ENCODE peak calls at places on chromosome 17, in six cellular contexts. Z is effector memory CD8-positive, alpha-beta T cell; J is Calu3; S is B cell; I is IMR-90; L is GDM1. F is an unnamed sample.

GRCh38 chr17:1275962-1276736 is 3.3 kb upstream of the TRARG1 start:
- DNase-seq in L (no peak), S (peak), J (peak), Z (peak), I (peak), F (peak)

GRCh38 chr17:74424658-74425057 is 7.2 kb upstream of the GPRC5C start:
- DNase-seq in L (no peak), Z (no peak), I (no peak), S (no peak), J (no peak), F (no peak)

GRCh38 chr17:45150911-45151809 is 2.9 kb downstream of the HEXIM1 start:
- DNase-seq in I (no peak), S (peak), J (no peak), L (peak), Z (no peak), F (no peak)

GRCh38 chr17:3556239-3556904 is 1.2 kb downstream of the TRPV3 start:
- DNase-seq in I (no peak), S (no peak), J (no peak), Z (no peak), L (no peak), F (no peak)

GRCh38 chr17:55271223-55271571 is 6.4 kb downstream of the HLF start:
- DNase-seq in Z (no peak), L (no peak), J (no peak), I (no peak), S (no peak), F (no peak)

GRCh38 chr17:3415610-3416009 is 4.4 kb downstream of the OR3A3 start:
- DNase-seq in L (no peak), I (no peak), Z (no peak), S (no peak), J (no peak), F (no peak)

GRCh38 chr17:1783834-1784611 is 22.2 kb downstream of the SERPINF1 start:
- DNase-seq in L (no peak), I (peak), Z (no peak), J (no peak), S (peak), F (peak)

GRCh38 chr17:44376124-44376523 is 12.5 kb upstream of the FAM171A2 start:
- DNase-seq in Z (no peak), L (no peak), I (peak), S (no peak), J (peak), F (peak)

GRCh38 chr17:65278050-65278819 is 141.1 kb downstream of the RGS9 start:
- DNase-seq in Z (no peak), J (peak), I (peak), L (peak), S (no peak), F (peak)

GRCh38 chr17:70808596-70808995 is 639.3 kb downstream of the KCNJ2 start:
- DNase-seq in I (no peak), S (no peak), L (no peak), J (peak), Z (no peak), F (peak)

GRCh38 chr17:72244494-72244893 is 123.7 kb downstream of the SOX9 start:
- DNase-seq in I (peak), J (no peak), Z (no peak), S (no peak), L (no peak), F (no peak)

GRCh38 chr17:75546181-75546580 is 20.7 kb downstream of the LLGL2 start:
- DNase-seq in Z (no peak), J (no peak), S (no peak), L (no peak), I (no peak), F (no peak)

GRCh38 chr17:3803308-3803640 is 2.3 kb upstream of the ITGAE start:
- DNase-seq in I (no peak), J (no peak), S (no peak), L (no peak), Z (no peak), F (no peak)

GRCh38 chr17:78933025-78933958 is 8.1 kb upstream of the TIMP2 start:
- DNase-seq in I (peak), L (peak), Z (peak), J (peak), S (no peak), F (peak)

GRCh38 chr17:6457688-6458190 is 13.5 kb downstream of the PIMREG start:
- DNase-seq in I (no peak), L (no peak), S (no peak), Z (no peak), J (peak), F (no peak)

GRCh38 chr17:71628306-71628705 is 492.5 kb upstream of the SOX9 start:
- DNase-seq in L (no peak), J (no peak), S (no peak), I (no peak), Z (no peak), F (no peak)

GRCh38 chr17:56009795-56010715 is 143.2 kb upstream of the ANKFN1 start:
- DNase-seq in L (no peak), I (peak), J (no peak), Z (no peak), S (no peak), F (no peak)

GRCh38 chr17:19867654-19868395 is at the start of gene ULK2:
- DNase-seq in I (peak), J (peak), Z (peak), S (no peak), L (no peak), F (peak)

GRCh38 chr17:4469552-4469951 is 29.1 kb upstream of the SPNS2 start:
- DNase-seq in Z (no peak), S (no peak), J (no peak), L (no peak), I (no peak), F (no peak)

GRCh38 chr17:2195729-2196128 is 107.9 kb downstream of the SMG6 start:
- DNase-seq in I (no peak), Z (no peak), L (no peak), J (peak), S (no peak), F (no peak)

GRCh38 chr17:10657866-10658265 is 757 bp upstream of the MYH3 start:
- DNase-seq in Z (no peak), L (no peak), S (no peak), J (no peak), I (no peak), F (no peak)

F was measured in A549.